ENCODE peak calls at places on chromosome 1, in ten cellular contexts. Y, W, D, T, H, G, S, K, F and M are unnamed samples.

GRCh38 chr1:72178266-72178665 is 104.1 kb downstream of the NEGR1 start:
- DNase-seq in S (no peak), G (no peak), Y (no peak), D (peak; percentile 39), F (no peak), W (no peak), T (no peak), K (no peak), H (no peak), M (no peak)

GRCh38 chr1:198534540-198535413 is 5.7 kb downstream of the ATP6V1G3 start:
- DNase-seq in K (no peak), F (no peak), D (no peak), S (no peak), G (no peak), T (no peak), Y (no peak), W (no peak), H (no peak), M (no peak)

GRCh38 chr1:245216356-245217110 is 61.7 kb downstream of the KIF26B start:
- DNase-seq in D (no peak), Y (no peak), F (peak; percentile 34), K (no peak), S (no peak), W (no peak), T (no peak), G (no peak), H (no peak), M (no peak)

GRCh38 chr1:5707566-5708178 is 284.6 kb downstream of the NPHP4 start:
- DNase-seq in Y (no peak), H (no peak), F (no peak), K (no peak), S (peak; percentile 46), D (no peak), T (peak; percentile 10), W (peak; percentile 4), G (no peak), M (no peak)

GRCh38 chr1:94620345-94621031 is 78.9 kb upstream of the F3 start:
- DNase-seq in D (no peak), G (no peak), S (no peak), K (no peak), Y (no peak), F (no peak), T (no peak), H (no peak), W (no peak), M (no peak)

GRCh38 chr1:235867903-235868469 is 1.3 kb upstream of the LYST start:
- DNase-seq in T (no peak), H (no peak), W (no peak), Y (no peak), D (no peak), K (no peak), G (no peak), F (no peak), S (no peak), M (no peak)

GRCh38 chr1:153773004-153773921 is 1.9 kb upstream of the SLC27A3 start:
- DNase-seq in W (no peak), D (no peak), Y (no peak), G (no peak), T (no peak), F (no peak), K (no peak), H (no peak), S (no peak), M (no peak)

GRCh38 chr1:8495928-8496401 is 178.1 kb downstream of the SLC45A1 start:
- DNase-seq in H (no peak), K (no peak), W (no peak), S (no peak), F (no peak), G (no peak), D (no peak), T (peak; percentile 49), Y (no peak), M (no peak)

GRCh38 chr1:61053712-61054608 is 28.4 kb upstream of the NFIA start:
- DNase-seq in F (peak; percentile 58), H (no peak), D (no peak), W (no peak), Y (no peak), K (no peak), S (peak; percentile 44), T (no peak), G (no peak), M (no peak)